ENCODE peak calls at places on chromosome 4, in five cellular contexts. J is GM23338, D is suprapubic skin, H is K562, Y is SK-N-SH. I is an unnamed sample.

GRCh38 chr4:113760852-113761681 is 471 bp downstream of the CAMK2D start:
- DNase-seq in J (peak), Y (peak), H (no peak), D (peak), I (peak)

GRCh38 chr4:152356428-152357034 is 179.4 kb downstream of the FBXW7 start:
- DNase-seq in J (no peak), Y (no peak), H (no peak), D (no peak), I (no peak)

GRCh38 chr4:77773101-77773500 is 46.1 kb downstream of the CNOT6L start:
- DNase-seq in J (no peak), H (no peak), D (no peak), Y (no peak), I (no peak)

GRCh38 chr4:112189754-112190153 is 41.8 kb upstream of the AP1AR start:
- DNase-seq in J (peak), Y (peak), H (no peak), D (no peak), I (no peak)

GRCh38 chr4:102627831-102628523 is 126.8 kb downstream of the NFKB1 start:
- DNase-seq in Y (no peak), J (no peak), H (peak), D (no peak), I (no peak)

GRCh38 chr4:26321326-26322276 is 787 bp downstream of the RBPJ start:
- DNase-seq in H (peak), D (peak), Y (peak), J (peak), I (no peak)

GRCh38 chr4:6548201-6548881 is 26.6 kb upstream of the MAN2B2 start:
- DNase-seq in H (peak), D (no peak), Y (peak), J (peak), I (no peak)

GRCh38 chr4:80201326-80202151 is 4.2 kb downstream of the PRDM8 start:
- DNase-seq in D (peak), H (no peak), Y (no peak), J (peak), I (no peak)

GRCh38 chr4:88752076-88752463 is 54.4 kb upstream of the NAP1L5 start:
- DNase-seq in H (no peak), Y (no peak), D (no peak), J (no peak), I (no peak)

GRCh38 chr4:53450773-53451172 is 73.3 kb downstream of the FIP1L1 start:
- DNase-seq in D (no peak), Y (no peak), J (peak), H (no peak), I (no peak)

GRCh38 chr4:158823461-158823873 is 54.6 kb downstream of the FNIP2 start:
- DNase-seq in H (no peak), Y (no peak), J (no peak), D (no peak), I (no peak)

GRCh38 chr4:73193155-73193554 is 65.4 kb downstream of the ANKRD17 start:
- DNase-seq in J (no peak), Y (no peak), H (no peak), D (no peak), I (no peak)

GRCh38 chr4:41880022-41880837 is 55.0 kb upstream of the TMEM33 start:
- DNase-seq in Y (peak), J (peak), H (no peak), D (no peak), I (no peak)

GRCh38 chr4:142567199-142567598 is 278.9 kb downstream of the INPP4B start:
- DNase-seq in H (no peak), D (no peak), Y (no peak), J (peak), I (no peak)

GRCh38 chr4:81459233-81459632 is 12.5 kb downstream of the RASGEF1B start:
- DNase-seq in H (no peak), Y (no peak), D (no peak), J (no peak), I (no peak)

GRCh38 chr4:173878701-173879100 is 348.7 kb upstream of the HAND2 start:
- DNase-seq in J (no peak), D (no peak), H (peak), Y (peak), I (no peak)

GRCh38 chr4:84965558-84966381 is 720 bp downstream of the WDFY3 start:
- DNase-seq in Y (peak), D (peak), H (peak), J (peak), I (no peak)

GRCh38 chr4:81757706-81758105 is 286.0 kb upstream of the RASGEF1B start:
- DNase-seq in H (no peak), J (peak), D (no peak), Y (no peak), I (no peak)

GRCh38 chr4:88628746-88629145 is 36.5 kb downstream of the HERC3 start:
- DNase-seq in D (no peak), J (no peak), H (no peak), Y (no peak), I (no peak)

GRCh38 chr4:72969957-72970356 is 99.6 kb downstream of the COX18 start:
- DNase-seq in H (no peak), J (peak), Y (no peak), D (no peak), I (no peak)

GRCh38 chr4:74148205-74148604 is 9.7 kb upstream of the MTHFD2L start:
- DNase-seq in H (no peak), J (no peak), Y (no peak), D (no peak), I (no peak)

GRCh38 chr4:101355767-101356702 is 8.7 kb upstream of the PPP3CA start:
- DNase-seq in H (no peak), D (no peak), J (no peak), Y (no peak), I (no peak)

GRCh38 chr4:150117094-150117493 is 38.8 kb downstream of the DCLK2 start:
- DNase-seq in J (no peak), D (no peak), Y (no peak), H (no peak), I (no peak)

GRCh38 chr4:99664703-99665102 is 7.1 kb upstream of the C4orf54 start:
- DNase-seq in J (no peak), D (no peak), Y (no peak), H (no peak), I (no peak)

GRCh38 chr4:56658410-56659003 is 22.6 kb downstream of the HOPX start:
- DNase-seq in Y (no peak), H (no peak), D (no peak), J (no peak), I (no peak)

GRCh38 chr4:39664828-39665731 is 26.4 kb upstream of the SMIM14 start:
- DNase-seq in D (no peak), H (no peak), J (no peak), Y (no peak), I (no peak)

GRCh38 chr4:3111461-3111860 is 37.0 kb downstream of the HTT start:
- DNase-seq in H (no peak), Y (no peak), J (peak), D (peak), I (peak)

GRCh38 chr4:74397748-74398426 is 32.9 kb downstream of the EREG start:
- DNase-seq in H (no peak), J (no peak), D (no peak), Y (no peak), I (no peak)

GRCh38 chr4:53861856-53862610 is 202.4 kb downstream of the CHIC2 start:
- DNase-seq in Y (no peak), H (no peak), J (no peak), D (no peak), I (no peak)

GRCh38 chr4:52982246-52982950 is 120.3 kb downstream of the RASL11B start:
- DNase-seq in H (peak), Y (peak), D (no peak), J (peak), I (no peak)

GRCh38 chr4:13244342-13244905 is 239.7 kb downstream of the RAB28 start:
- DNase-seq in H (no peak), Y (no peak), D (no peak), J (no peak), I (no peak)

DNA sequence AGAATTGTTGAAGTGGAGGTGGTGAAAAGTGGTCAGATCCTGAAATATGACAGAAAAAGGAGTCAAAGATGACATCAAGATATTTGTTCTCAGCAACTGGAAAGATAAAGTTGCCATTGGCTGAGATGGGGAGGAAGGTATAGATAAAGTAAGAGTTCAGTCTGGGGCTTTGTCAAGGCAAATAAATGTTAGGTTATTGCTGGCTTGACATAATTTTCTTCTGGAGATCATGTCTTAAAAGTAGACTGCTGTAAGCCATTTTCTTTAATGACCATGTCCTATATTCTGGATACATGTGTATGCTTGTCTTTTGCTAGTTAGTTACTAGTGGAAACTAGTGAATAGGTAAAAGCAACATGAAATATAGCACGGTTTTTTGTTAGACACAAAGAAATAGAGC is 5.6 kb downstream of the USP53 start:
- DNase-seq in H (no peak), J (no peak), D (no peak), Y (no peak), I (no peak)
- H3K4me3 ChIP-seq in H (no peak), J (no peak), D (no peak), Y (no peak), I (peak)

GRCh38 chr4:165288226-165288625 is 39.2 kb upstream of the MSMO1 start:
- DNase-seq in D (no peak), J (no peak), Y (no peak), H (no peak), I (no peak)
- H3K27ac ChIP-seq in D (no peak), J (no peak), Y (no peak), H (no peak), I (no peak)

GRCh38 chr4:69986663-69987062 is 9.1 kb upstream of the STATH start:
- DNase-seq in Y (no peak), D (no peak), H (no peak), J (no peak), I (no peak)

GRCh38 chr4:69984030-69984443 is 11.7 kb upstream of the STATH start:
- DNase-seq in H (no peak), Y (no peak), J (peak), D (no peak), I (no peak)
- TF ChIP-seq POLR2AphosphoS5 in H (no peak), Y (no peak), J (no peak), D (no peak), I (no peak)

GRCh38 chr4:189364032-189364449 is 576.6 kb upstream of the FRG1 start:
- DNase-seq in H (no peak), J (no peak), Y (no peak), D (no peak), I (no peak)
- H3K4me3 ChIP-seq in H (no peak), J (no peak), Y (no peak), D (no peak), I (no peak)

GRCh38 chr4:94559351-94559806 is 107.6 kb downstream of the PDLIM5 start:
- DNase-seq in D (no peak), H (no peak), Y (no peak), J (no peak), I (no peak)
- H3K27ac ChIP-seq in D (peak), H (no peak), Y (peak), J (no peak), I (peak)

I was measured in breast epithelium.